ENCODE peak calls at places on chromosomes 3 and 15, in nine cellular contexts. D is COLO829, U is hypothalamus, T is MV-4-11, B is GM13976, R is heart left ventricle, L is NAMALWA, M is A549, X is occipital lobe. Z is an unnamed sample.

GRCh38 chr3:156291269-156292123 is 171.1 kb downstream of the KCNAB1 start:
- DNase-seq in D (no peak), U (no peak), T (no peak), B (peak), R (peak), L (peak), M (no peak), X (peak), Z (peak)

GRCh38 chr15:25797511-25798206 is 65.5 kb downstream of the ATP10A start:
- DNase-seq in D (no peak), U (no peak), T (no peak), B (no peak), R (no peak), L (no peak), M (no peak), X (no peak), Z (no peak)

GRCh38 chr3:129289201-129289921 is 10.7 kb downstream of the HMCES start:
- DNase-seq in D (peak), U (no peak), T (no peak), B (no peak), R (no peak), L (no peak), M (no peak), X (no peak), Z (no peak)

GRCh38 chr3:65153850-65154512 is 466.2 kb upstream of the ADAMTS9 start:
- DNase-seq in D (no peak), U (no peak), T (no peak), B (no peak), R (no peak), L (no peak), M (no peak), X (no peak), Z (no peak)

GRCh38 chr3:170642882-170643601 is 57.2 kb upstream of the SLC7A14 start:
- DNase-seq in D (no peak), U (no peak), T (no peak), B (no peak), R (peak), L (no peak), M (no peak), X (peak), Z (peak)

GRCh38 chr3:188947401-188947982 is 224.3 kb upstream of the TPRG1 start:
- DNase-seq in D (peak), U (peak), T (peak), B (no peak), R (peak), L (no peak), M (peak), X (peak), Z (peak)

GRCh38 chr3:168878655-168879054 is 782.9 kb upstream of the GOLIM4 start:
- DNase-seq in D (no peak), U (no peak), T (no peak), B (no peak), R (no peak), L (no peak), M (no peak), X (no peak), Z (no peak)

GRCh38 chr3:69200384-69201068 is 78.1 kb upstream of the LMOD3 start:
- DNase-seq in D (no peak), U (no peak), T (no peak), B (no peak), R (no peak), L (no peak), M (peak), X (no peak), Z (no peak)

GRCh38 chr3:99325407-99325806 is 313.0 kb upstream of the COL8A1 start:
- DNase-seq in D (no peak), U (no peak), T (no peak), B (no peak), R (no peak), L (no peak), M (no peak), X (no peak), Z (no peak)

GRCh38 chr3:58120075-58120812 is 90.5 kb downstream of the DNASE1L3 start:
- DNase-seq in D (no peak), U (no peak), T (peak), B (no peak), R (peak), L (no peak), M (no peak), X (no peak), Z (no peak)

GRCh38 chr15:81596159-81596865 is 222.3 kb upstream of the TMC3 start:
- DNase-seq in D (no peak), U (no peak), T (no peak), B (no peak), R (no peak), L (peak), M (no peak), X (no peak), Z (no peak)

GRCh38 chr15:77017091-77017660 is 22.2 kb downstream of the PSTPIP1 start:
- DNase-seq in D (no peak), U (no peak), T (no peak), B (no peak), R (peak), L (no peak), M (no peak), X (no peak), Z (no peak)

GRCh38 chr15:45391746-45392711 is 13.7 kb upstream of the GATM start:
- DNase-seq in D (no peak), U (no peak), T (peak), B (peak), R (no peak), L (peak), M (no peak), X (no peak), Z (no peak)

GRCh38 chr3:179738998-179739397 is 86.2 kb downstream of the USP13 start:
- DNase-seq in D (no peak), U (no peak), T (no peak), B (no peak), R (no peak), L (no peak), M (no peak), X (no peak), Z (no peak)

GRCh38 chr3:29906906-29907305 is 626.0 kb downstream of the RBMS3 start:
- DNase-seq in D (no peak), U (no peak), T (no peak), B (no peak), R (no peak), L (no peak), M (no peak), X (no peak), Z (no peak)

GRCh38 chr3:170421147-170421641 is 2.5 kb downstream of the CLDN11 start:
- DNase-seq in D (no peak), U (peak), T (no peak), B (no peak), R (no peak), L (no peak), M (no peak), X (peak), Z (peak)

GRCh38 chr3:149080011-149080698 is 6.2 kb downstream of the HLTF start:
- DNase-seq in D (no peak), U (no peak), T (no peak), B (no peak), R (no peak), L (no peak), M (no peak), X (no peak), Z (no peak)

GRCh38 chr3:141547791-141548190 is 61.0 kb downstream of the RASA2 start:
- DNase-seq in D (no peak), U (no peak), T (no peak), B (no peak), R (no peak), L (no peak), M (no peak), X (no peak), Z (no peak)

GRCh38 chr3:52530918-52531635 is 2.6 kb downstream of the NT5DC2 start:
- DNase-seq in D (no peak), U (no peak), T (no peak), B (no peak), R (peak), L (no peak), M (no peak), X (no peak), Z (no peak)

GRCh38 chr3:115022835-115023398 is 124.2 kb downstream of the ZBTB20 start:
- DNase-seq in D (no peak), U (no peak), T (no peak), B (no peak), R (no peak), L (no peak), M (no peak), X (no peak), Z (no peak)

GRCh38 chr3:161231861-161232260 is 10.8 kb downstream of the NMD3 start:
- DNase-seq in D (no peak), U (no peak), T (no peak), B (no peak), R (no peak), L (no peak), M (no peak), X (no peak), Z (no peak)

GRCh38 chr15:98865397-98866339 is 141.9 kb downstream of the PGPEP1L start:
- DNase-seq in D (peak), U (no peak), T (peak), B (peak), R (peak), L (no peak), M (peak), X (peak), Z (no peak)